ENCODE peak calls at places on chromosomes 16 and 17, in ten cellular contexts. L is gastrocnemius medialis; M is left ventricle myocardium inferior; T is CD8-positive, alpha-beta T cell; Y is psoas muscle; X is heart left ventricle; C is MM.1S; B is uterus; R is H9; Q is GM23248. Z is an unnamed sample.

GRCh38 chr16:89505204-89506112 is 2.7 kb upstream of the SPG7 start:
- DNase-seq in B (peak; percentile 83), R (no peak), L (peak; percentile 69), C (no peak), Y (peak; percentile 92), Q (peak; percentile 74), T (peak; percentile 90), M (peak; percentile 88), X (peak; percentile 93), Z (peak; percentile 75)

GRCh38 chr17:18039535-18040286 is 503 bp downstream of the GID4 start:
- DNase-seq in C (peak; percentile 48), Q (peak; percentile 66), X (no peak), L (no peak), T (no peak), B (no peak), M (no peak), Y (peak; percentile 76), R (peak; percentile 67), Z (peak; percentile 66)

GRCh38 chr17:79497949-79498348 is 112.9 kb downstream of the RBFOX3 start:
- DNase-seq in R (no peak), Y (no peak), B (no peak), M (no peak), X (no peak), T (no peak), C (no peak), Q (no peak), L (no peak), Z (no peak)

GRCh38 chr16:86604436-86605220 is 26.3 kb downstream of the FOXL1 start:
- DNase-seq in B (no peak), C (peak; percentile 33), X (no peak), M (no peak), Y (no peak), Q (no peak), L (no peak), R (no peak), T (peak; percentile 39), Z (peak; percentile 20)

GRCh38 chr17:17351356-17351891 is 48.3 kb downstream of the NT5M start:
- DNase-seq in C (no peak), X (no peak), L (no peak), Y (no peak), Q (no peak), B (no peak), M (no peak), R (no peak), T (no peak), Z (no peak)

GRCh38 chr16:777826-778225 is 10.4 kb downstream of the RPUSD1 start:
- DNase-seq in L (no peak), X (no peak), C (no peak), B (no peak), Y (no peak), R (no peak), T (no peak), Q (peak; percentile 41), M (no peak), Z (no peak)

GRCh38 chr17:28871056-28871579 is 16.3 kb downstream of the ERAL1 start:
- DNase-seq in C (peak; percentile 78), M (no peak), X (no peak), T (peak; percentile 34), Q (no peak), B (no peak), R (no peak), L (no peak), Y (no peak), Z (no peak)

GRCh38 chr16:70574595-70575271 is 51.1 kb downstream of the SF3B3 start:
- DNase-seq in Q (peak; percentile 40), L (no peak), T (no peak), C (no peak), Y (no peak), M (no peak), R (no peak), X (no peak), B (no peak), Z (no peak)

GRCh38 chr16:56866955-56867830 is 2.2 kb downstream of the SLC12A3 start:
- DNase-seq in R (no peak), Q (peak; percentile 80), M (no peak), Y (no peak), B (no peak), C (peak; percentile 65), L (no peak), T (peak; percentile 51), X (no peak), Z (no peak)

GRCh38 chr17:81398855-81399451 is 3.7 kb downstream of the BAHCC1 start:
- DNase-seq in Q (peak; percentile 67), Y (peak; percentile 66), T (no peak), B (no peak), C (no peak), X (no peak), L (no peak), M (no peak), R (no peak), Z (no peak)

GRCh38 chr17:19904412-19904811 is 36.7 kb upstream of the ULK2 start:
- DNase-seq in L (no peak), T (no peak), R (no peak), Q (peak; percentile 82), B (no peak), X (no peak), M (no peak), Y (no peak), C (no peak), Z (no peak)

GRCh38 chr17:46159686-46160085 is 33.5 kb downstream of the KANSL1 start:
- DNase-seq in M (no peak), X (no peak), Y (no peak), L (no peak), Q (peak; percentile 87), R (no peak), C (no peak), B (no peak), T (no peak), Z (no peak)

GRCh38 chr16:75250089-75250808 is 1.2 kb downstream of the BCAR1 start:
- DNase-seq in X (no peak), T (no peak), B (no peak), Y (peak; percentile 73), R (no peak), Q (peak; percentile 69), L (peak; percentile 83), C (no peak), M (peak; percentile 63), Z (no peak)

GRCh38 chr16:71383054-71383773 is 24.7 kb downstream of the CALB2 start:
- DNase-seq in T (no peak), R (peak; percentile 45), C (no peak), L (no peak), Y (no peak), M (no peak), B (no peak), X (no peak), Q (peak; percentile 50), Z (no peak)

GRCh38 chr16:1130382-1130781 is 22.5 kb upstream of the CACNA1H start:
- DNase-seq in Y (no peak), M (no peak), R (no peak), L (no peak), C (no peak), T (no peak), B (no peak), X (no peak), Q (no peak), Z (no peak)

GRCh38 chr17:27400991-27401390 is 55.3 kb upstream of the KSR1 start:
- DNase-seq in M (no peak), Y (no peak), B (no peak), T (no peak), X (no peak), C (no peak), Q (no peak), R (no peak), L (no peak), Z (no peak)

GRCh38 chr16:56517206-56517605 is 2.6 kb downstream of the BBS2 start:
- DNase-seq in B (no peak), T (no peak), Q (no peak), L (no peak), X (no peak), R (no peak), C (no peak), M (no peak), Y (no peak), Z (no peak)

DNA sequence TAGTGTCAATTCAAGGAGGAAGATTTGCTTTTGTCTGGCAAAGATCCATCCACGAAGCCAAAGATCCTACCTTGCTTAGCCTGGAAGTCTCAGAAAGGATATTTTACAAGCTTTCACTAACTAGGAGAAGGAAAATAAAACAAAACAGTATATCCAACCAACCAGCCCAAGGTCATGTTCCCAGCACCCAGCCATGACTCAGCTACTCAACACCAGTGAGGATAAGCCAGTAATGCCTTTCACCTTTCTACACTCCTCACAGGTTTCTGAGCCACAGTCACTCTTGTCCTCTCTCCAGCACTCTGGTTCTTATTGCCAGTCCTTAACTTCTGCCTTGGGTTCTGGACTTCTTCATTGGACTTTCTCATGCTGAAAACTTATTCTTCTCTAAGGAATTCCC is 116.2 kb downstream of the CDH11 start:
- DNase-seq in X (no peak), Q (no peak), L (no peak), T (no peak), Y (no peak), M (no peak), C (no peak), R (no peak), B (no peak), Z (no peak)
- H3K9me3 ChIP-seq in X (no peaks in the 10 kb centered on the region), Q (no peaks in the 10 kb centered on the region), L (no peaks in the 10 kb centered on the region), T (no peaks in the 10 kb centered on the region), Y (no peaks in the 10 kb centered on the region), M (no peaks in the 10 kb centered on the region), C (no peaks in the 10 kb centered on the region), R (no peaks in the 10 kb centered on the region), B (no peaks in the 10 kb centered on the region), Z (no peaks in the 10 kb centered on the region)

GRCh38 chr16:31916056-31916488 is 42.5 kb downstream of the ZNF267 start:
- DNase-seq in Q (no peak), R (no peak), B (no peak), C (no peak), L (no peak), Y (no peak), X (no peak), T (no peak), M (no peak), Z (no peak)

DNA sequence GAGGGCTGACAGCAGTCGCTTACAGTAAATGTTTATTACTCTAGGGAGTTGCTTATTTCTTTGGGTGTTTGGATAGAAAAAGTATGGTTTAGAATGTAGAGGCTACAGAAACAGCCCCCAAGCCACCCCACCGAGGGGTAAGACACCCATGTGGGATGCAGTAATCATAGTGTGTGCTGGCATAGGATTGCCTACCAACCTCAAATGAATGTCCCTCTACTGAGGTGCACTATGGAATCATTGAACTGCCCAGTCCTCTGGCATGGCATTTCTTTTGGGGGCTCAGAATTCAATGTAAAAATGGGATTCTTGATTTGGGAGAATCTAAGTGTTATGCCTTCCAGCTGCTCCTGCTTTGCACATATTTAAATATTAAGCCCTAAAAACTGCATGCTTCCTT is 46.8 kb downstream of the ZNF267 start:
- DNase-seq in M (no peak), L (no peak), T (no peak), Y (no peak), Q (no peak), C (no peak), B (no peak), X (no peak), R (no peak), Z (no peak)
- H3K9me3 ChIP-seq in M (peaks cover 100% of the 10 kb centered on the region), L (peaks cover under 1% of the 10 kb centered on the region), T (peaks cover 49% of the 10 kb centered on the region), Y (peaks cover 59% of the 10 kb centered on the region), Q (peaks cover 23% of the 10 kb centered on the region), C (peaks cover 2% of the 10 kb centered on the region), B (no peaks in the 10 kb centered on the region), X (peaks cover 5% of the 10 kb centered on the region), R (peaks cover 83% of the 10 kb centered on the region), Z (peaks cover 61% of the 10 kb centered on the region)

GRCh38 chr17:50139950-50140885 is 10.3 kb upstream of the SAMD14 start:
- DNase-seq in C (peak; percentile 48), B (peak; percentile 81), R (peak; percentile 94), T (peak; percentile 85), M (peak; percentile 81), L (peak; percentile 57), X (peak; percentile 84), Q (peak; percentile 87), Y (peak; percentile 91), Z (peak; percentile 77)
- H3K9me3 ChIP-seq in C (no peaks in the 10 kb centered on the region), B (no peaks in the 10 kb centered on the region), R (no peaks in the 10 kb centered on the region), T (no peaks in the 10 kb centered on the region), M (no peaks in the 10 kb centered on the region), L (no peaks in the 10 kb centered on the region), X (no peaks in the 10 kb centered on the region), Q (no peaks in the 10 kb centered on the region), Y (no peaks in the 10 kb centered on the region), Z (no peaks in the 10 kb centered on the region)

GRCh38 chr16:35234679-35235078 is 1775.3 kb downstream of the TP53TG3F start:
- DNase-seq in Q (no peak), R (no peak), T (no peak), L (no peak), X (no peak), M (no peak), C (no peak), B (no peak), Y (no peak), Z (no peak)
- H3K9me3 ChIP-seq in Q (no peaks in the 10 kb centered on the region), R (peaks cover 79% of the 10 kb centered on the region), T (no peaks in the 10 kb centered on the region), L (no peaks in the 10 kb centered on the region), X (no peaks in the 10 kb centered on the region), M (no peaks in the 10 kb centered on the region), C (no peaks in the 10 kb centered on the region), B (no peaks in the 10 kb centered on the region), Y (no peaks in the 10 kb centered on the region), Z (no peaks in the 10 kb centered on the region)

Z was measured in T-helper 17 cell.